ENCODE peak calls at places on chromosomes 13 and 19, in eight cellular contexts. H, I, Z, V, P, J, S and C are unnamed samples.

GRCh38 chr19:20503536-20503935 is 62.0 kb downstream of the ZNF737 start:
- DNase-seq in H (no peak), I (no peak), Z (no peak), V (no peak), P (peak), J (no peak), S (peak), C (no peak)

GRCh38 chr13:31351376-31351775 is 151.6 kb downstream of the B3GLCT start:
- DNase-seq in H (no peak), I (no peak), Z (no peak), V (no peak), P (peak), J (no peak), S (no peak), C (no peak)

GRCh38 chr13:87798536-87798935 is 127.4 kb downstream of the SLITRK5 start:
- DNase-seq in H (no peak), I (no peak), Z (no peak), V (no peak), P (no peak), J (no peak), S (peak), C (no peak)

GRCh38 chr13:26449063-26449848 is 108.2 kb upstream of the WASF3 start:
- DNase-seq in H (no peak), I (no peak), Z (no peak), V (no peak), P (peak), J (no peak), S (no peak), C (no peak)

GRCh38 chr19:5631511-5632240 is 8.8 kb downstream of the SAFB start:
- DNase-seq in H (no peak), I (no peak), Z (no peak), V (no peak), P (no peak), J (no peak), S (no peak), C (no peak)

GRCh38 chr13:110390572-110390971 is 83.5 kb downstream of the COL4A2 start:
- DNase-seq in H (no peak), I (no peak), Z (no peak), V (no peak), P (peak), J (no peak), S (no peak), C (no peak)

GRCh38 chr13:27171244-27171829 is at the start of gene USP12:
- DNase-seq in H (peak), I (peak), Z (peak), V (no peak), P (no peak), J (no peak), S (peak), C (no peak)

GRCh38 chr19:33134571-33135041 is 2.7 kb downstream of the WDR88 start:
- DNase-seq in H (no peak), I (peak), Z (no peak), V (no peak), P (no peak), J (peak), S (no peak), C (no peak)

GRCh38 chr13:99870541-99870940 is 101.0 kb downstream of the ZIC5 start:
- DNase-seq in H (no peak), I (no peak), Z (no peak), V (no peak), P (no peak), J (no peak), S (peak), C (no peak)

GRCh38 chr19:34963531-34964406 is at the start of gene ZNF792:
- DNase-seq in H (peak), I (peak), Z (peak), V (peak), P (peak), J (no peak), S (peak), C (peak)

GRCh38 chr13:51583469-51583874 is 790 bp upstream of the WDFY2 start:
- DNase-seq in H (no peak), I (no peak), Z (no peak), V (no peak), P (no peak), J (no peak), S (no peak), C (no peak)

GRCh38 chr13:112733112-112733511 is 43.3 kb downstream of the ATP11A start:
- DNase-seq in H (no peak), I (no peak), Z (no peak), V (no peak), P (no peak), J (no peak), S (no peak), C (no peak)

GRCh38 chr19:1001538-1002166 is 1.4 kb downstream of the GRIN3B start:
- DNase-seq in H (peak), I (peak), Z (peak), V (peak), P (peak), J (peak), S (no peak), C (no peak)

GRCh38 chr19:58374200-58374599 is 6.6 kb downstream of the ZNF837 start:
- DNase-seq in H (no peak), I (no peak), Z (no peak), V (no peak), P (peak), J (no peak), S (no peak), C (no peak)

GRCh38 chr13:54890976-54891375 is 1862.4 kb downstream of the OLFM4 start:
- DNase-seq in H (no peak), I (no peak), Z (no peak), V (no peak), P (no peak), J (no peak), S (no peak), C (no peak)

GRCh38 chr13:27783111-27783510 is 9.2 kb upstream of the GSX1 start:
- DNase-seq in H (no peak), I (no peak), Z (peak), V (no peak), P (peak), J (no peak), S (no peak), C (no peak)

GRCh38 chr19:41860419-41861097 is 503 bp downstream of the RPS19 start:
- DNase-seq in H (no peak), I (no peak), Z (peak), V (no peak), P (peak), J (no peak), S (no peak), C (no peak)

GRCh38 chr19:16889883-16890460 is 1.2 kb downstream of the F2RL3 start:
- DNase-seq in H (no peak), I (no peak), Z (no peak), V (no peak), P (no peak), J (no peak), S (no peak), C (no peak)

GRCh38 chr13:32323912-32324311 is 8.6 kb downstream of the BRCA2 start:
- DNase-seq in H (no peak), I (no peak), Z (peak), V (no peak), P (peak), J (no peak), S (no peak), C (no peak)

GRCh38 chr13:25881946-25882574 is 169.8 kb downstream of the SHISA2 start:
- DNase-seq in H (peak), I (no peak), Z (peak), V (no peak), P (peak), J (no peak), S (peak), C (no peak)